ENCODE peak calls at places on chromosomes 7 and 10, in seven cellular contexts. X is IMR-90, Z is neuronal stem cell, S is mesendoderm, P is mesenchymal stem cell, J is H9, R is H1. M is an unnamed sample.

GRCh38 chr7:142603870-142604448 is 145.3 kb upstream of the PRSS1 start:
- DNase-seq in X (peak; percentile 63), P (peak; percentile 67), S (peak; percentile 72), R (no peak), J (no peak), Z (peak; percentile 66), M (peak; percentile 83)

GRCh38 chr10:88028654-88029053 is 165.2 kb downstream of the PTEN start:
- DNase-seq in X (no peak), P (no peak), S (peak; percentile 69), R (no peak), Z (no peak), J (no peak), M (no peak)

GRCh38 chr7:105355701-105356100 is 33.0 kb downstream of the SRPK2 start:
- DNase-seq in P (no peak), S (no peak), Z (no peak), X (no peak), J (no peak), R (no peak), M (no peak)

GRCh38 chr10:29636178-29636577 is 1.4 kb upstream of the SVIL start:
- DNase-seq in P (peak; percentile 94), Z (no peak), S (no peak), J (no peak), X (peak; percentile 68), R (no peak), M (no peak)

GRCh38 chr7:14218338-14218737 is 228.9 kb upstream of the ETV1 start:
- DNase-seq in X (no peak), P (no peak), J (no peak), R (no peak), Z (no peak), S (no peak), M (no peak)

GRCh38 chr10:12960431-12960898 is 41.0 kb downstream of the CCDC3 start:
- DNase-seq in Z (no peak), J (no peak), X (peak; percentile 33), P (peak; percentile 78), S (no peak), R (no peak), M (no peak)

GRCh38 chr10:52198540-52198939 is 115.5 kb upstream of the DKK1 start:
- DNase-seq in Z (no peak), S (no peak), J (no peak), X (peak; percentile 9), P (peak; percentile 26), R (no peak), M (no peak)

GRCh38 chr10:44022203-44022602 is 362.7 kb downstream of the CXCL12 start:
- DNase-seq in S (no peak), J (no peak), R (no peak), Z (no peak), X (no peak), P (no peak), M (no peak)

GRCh38 chr7:5549096-5549896 is 125.7 kb upstream of the TNRC18 start:
- DNase-seq in X (peak; percentile 75), R (no peak), S (peak; percentile 94), P (peak; percentile 78), J (no peak), Z (no peak), M (peak; percentile 84)

GRCh38 chr7:106329408-106329807 is 44.6 kb upstream of the NAMPT start:
- DNase-seq in X (no peak), R (no peak), S (no peak), J (no peak), Z (no peak), P (peak; percentile 3), M (peak; percentile 13)

GRCh38 chr7:79964463-79964862 is 170.2 kb upstream of the GNAI1 start:
- DNase-seq in J (no peak), Z (no peak), P (no peak), X (peak; percentile 37), S (no peak), R (no peak), M (no peak)

GRCh38 chr7:94050046-94050445 is 45.9 kb upstream of the BET1 start:
- DNase-seq in S (no peak), P (no peak), J (no peak), X (no peak), Z (no peak), R (no peak), M (no peak)

GRCh38 chr7:16918288-16918895 is 36.6 kb upstream of the AGR3 start:
- DNase-seq in S (peak; percentile 52), Z (peak; percentile 48), P (peak; percentile 58), J (no peak), R (no peak), X (peak; percentile 64), M (peak; percentile 12)

GRCh38 chr10:113000876-113001598 is 51.0 kb downstream of the TCF7L2 start:
- DNase-seq in P (no peak), X (no peak), S (peak; percentile 69), R (no peak), Z (no peak), J (no peak), M (peak; percentile 91)

GRCh38 chr10:103765168-103765567 is 90.2 kb downstream of the SH3PXD2A start:
- DNase-seq in J (no peak), R (no peak), S (no peak), X (peak; percentile 92), Z (no peak), P (peak; percentile 61), M (no peak)

GRCh38 chr7:484365-485101 is 35.1 kb downstream of the PDGFA start:
- DNase-seq in X (no peak), S (peak; percentile 68), J (no peak), Z (no peak), R (no peak), P (no peak), M (no peak)

GRCh38 chr10:3435671-3436070 is 263.1 kb upstream of the PITRM1 start:
- DNase-seq in R (no peak), P (peak; percentile 80), J (no peak), Z (no peak), S (no peak), X (peak; percentile 84), M (no peak)

GRCh38 chr7:13731643-13732042 is 257.8 kb downstream of the ETV1 start:
- DNase-seq in S (no peak), J (no peak), P (no peak), X (peak; percentile 44), Z (no peak), R (no peak), M (no peak)

GRCh38 chr10:128011059-128011979 is 104.4 kb downstream of the PTPRE start:
- DNase-seq in Z (peak; percentile 75), P (peak; percentile 65), S (peak; percentile 66), X (peak; percentile 44), R (peak; percentile 47), J (peak; percentile 82), M (peak; percentile 58)

GRCh38 chr10:89476150-89476549 is 59.2 kb downstream of the SLC16A12 start:
- DNase-seq in Z (no peak), P (peak; percentile 25), S (no peak), J (no peak), R (no peak), X (no peak), M (no peak)
- H3K27ac ChIP-seq in Z (no peak overlapping the region), P (peak overlapping the region; percentile 47), S (no peak overlapping the region), J (no peak overlapping the region), R (no peak overlapping the region), X (no peak overlapping the region), M (no peak overlapping the region)

DNA sequence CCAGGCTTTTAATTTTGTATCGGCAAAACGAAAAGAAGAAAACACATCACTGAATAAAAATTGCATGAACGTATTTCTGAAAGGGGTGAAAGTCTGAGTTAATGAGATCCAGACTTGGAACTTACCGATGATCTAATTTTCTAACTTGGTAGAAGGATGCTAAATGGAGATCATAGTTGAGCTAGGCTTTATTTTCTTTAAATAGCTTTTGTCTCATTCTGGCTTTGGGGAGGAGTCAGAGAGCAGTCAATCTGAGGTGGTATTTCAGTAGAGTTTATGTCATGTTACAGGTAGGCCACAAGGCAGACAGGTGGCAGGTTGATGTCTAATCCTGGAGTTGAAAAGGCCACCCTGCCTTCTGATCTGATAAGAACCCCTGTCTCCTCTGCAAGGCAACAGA is 161.9 kb downstream of the KIAA1217 start:
- DNase-seq in Z (no peak), X (no peak), R (no peak), J (no peak), S (peak; percentile 29), P (no peak), M (no peak)
- H2BK5ac ChIP-seq in Z (no peak overlapping the region), X (no peak overlapping the region), R (no peak overlapping the region), J (no peak overlapping the region), S (no peak overlapping the region), P (no peak overlapping the region), M (no peak overlapping the region)

GRCh38 chr7:130974794-130975193 is 240.8 kb upstream of the KLF14 start:
- DNase-seq in Z (no peak), R (no peak), J (no peak), P (no peak), S (no peak), X (no peak), M (no peak)

GRCh38 chr7:130975731-130976130 is 241.7 kb upstream of the KLF14 start:
- DNase-seq in X (no peak), P (no peak), S (no peak), Z (no peak), R (no peak), J (no peak), M (no peak)

GRCh38 chr7:130972201-130972600 is 238.2 kb upstream of the KLF14 start:
- DNase-seq in R (no peak), P (no peak), S (no peak), J (no peak), Z (no peak), X (no peak), M (no peak)

GRCh38 chr7:130973637-130974036 is 239.6 kb upstream of the KLF14 start:
- DNase-seq in X (no peak), J (no peak), P (no peak), Z (no peak), R (no peak), S (no peak), M (no peak)

GRCh38 chr7:130974169-130974568 is 240.2 kb upstream of the KLF14 start:
- DNase-seq in J (no peak), R (no peak), Z (no peak), P (no peak), S (no peak), X (no peak), M (no peak)
- H3K27ac ChIP-seq in J (no peak overlapping the region), R (no peak overlapping the region), Z (no peak overlapping the region), P (no peak overlapping the region), S (no peak overlapping the region), X (no peak overlapping the region), M (no peak overlapping the region)

GRCh38 chr10:131056091-131056490 is 255.4 kb downstream of the TCERG1L start:
- DNase-seq in P (no peak), Z (no peak), J (no peak), R (no peak), S (no peak), X (no peak), M (no peak)

GRCh38 chr10:131055437-131055836 is 256.1 kb downstream of the TCERG1L start:
- DNase-seq in X (no peak), P (no peak), J (no peak), S (no peak), Z (no peak), R (no peak), M (no peak)

GRCh38 chr10:131050162-131050766 is 261.3 kb downstream of the TCERG1L start:
- DNase-seq in J (no peak), R (no peak), X (no peak), S (peak; percentile 44), P (no peak), Z (no peak), M (peak; percentile 41)

GRCh38 chr10:131056781-131057180 is 254.7 kb downstream of the TCERG1L start:
- DNase-seq in R (no peak), P (no peak), S (no peak), X (no peak), Z (no peak), J (no peak), M (no peak)

DNA sequence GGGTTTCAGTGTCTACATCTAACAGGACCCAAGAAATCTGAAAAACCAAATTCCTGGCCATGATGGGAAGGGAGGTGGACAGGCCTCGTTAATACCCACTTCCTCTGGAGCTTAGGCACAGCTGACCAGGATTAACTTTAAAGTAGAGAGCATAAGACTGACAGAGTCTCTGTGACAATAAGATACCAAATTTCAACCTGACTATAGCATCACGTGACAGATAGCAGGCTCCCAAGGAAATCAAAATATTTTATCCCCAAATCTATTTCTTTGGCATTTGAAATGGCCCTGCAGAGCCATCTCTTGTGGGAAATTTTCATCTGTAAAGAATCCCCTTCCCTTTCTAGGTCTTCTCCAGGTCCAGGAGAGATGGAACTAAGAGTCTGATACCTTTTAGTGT is 258.3 kb downstream of the TCERG1L start:
- DNase-seq in S (no peak), Z (no peak), P (no peak), J (no peak), R (no peak), X (no peak), M (no peak)
- H2BK5ac ChIP-seq in S (no peak overlapping the region), Z (no peak overlapping the region), P (no peak overlapping the region), J (no peak overlapping the region), R (no peak overlapping the region), X (no peak overlapping the region), M (no peak overlapping the region)

M was measured in trophoblast cell.